ENCODE peak calls at places on chromosomes 2 and 18, in six cellular contexts. G, R, L, D, J and A are unnamed samples.

GRCh38 chr18:56650056-56650455 is 1.1 kb upstream of the WDR7 start:
- DNase-seq in G (no peak), R (no peak), L (no peak), D (peak; percentile 28), J (no peak), A (no peak)

GRCh38 chr2:43519711-43520221 is 76.1 kb downstream of the THADA start:
- DNase-seq in G (peak; percentile 90), R (no peak), L (no peak), D (peak; percentile 68), J (no peak), A (peak; percentile 76)

GRCh38 chr2:23127465-23127864 is 257.5 kb upstream of the KLHL29 start:
- DNase-seq in G (no peak), R (no peak), L (no peak), D (no peak), J (no peak), A (no peak)

GRCh38 chr18:28036481-28036880 is 140.4 kb downstream of the CDH2 start:
- DNase-seq in G (no peak), R (no peak), L (no peak), D (no peak), J (no peak), A (no peak)

GRCh38 chr18:58991127-58991798 is 126.6 kb downstream of the ZNF532 start:
- DNase-seq in G (peak; percentile 74), R (no peak), L (no peak), D (peak; percentile 3), J (no peak), A (peak; percentile 82)

GRCh38 chr2:239344857-239345216 is 56.0 kb downstream of the HDAC4 start:
- DNase-seq in G (no peak), R (no peak), L (no peak), D (no peak), J (no peak), A (no peak)

GRCh38 chr2:47907097-47907781 is 941 bp upstream of the FBXO11 start:
- DNase-seq in G (no peak), R (no peak), L (no peak), D (no peak), J (no peak), A (peak; percentile 7)

GRCh38 chr2:53087282-53087882 is 680.2 kb upstream of the CHAC2 start:
- DNase-seq in G (no peak), R (no peak), L (no peak), D (peak; percentile 53), J (no peak), A (no peak)

GRCh38 chr2:218806346-218806978 is 24.5 kb downstream of the CYP27A1 start:
- DNase-seq in G (no peak), R (no peak), L (no peak), D (peak; percentile 98), J (no peak), A (no peak)

GRCh38 chr2:120390381-120391055 is 44.6 kb downstream of the INHBB start:
- DNase-seq in G (no peak), R (no peak), L (no peak), D (no peak), J (no peak), A (no peak)

GRCh38 chr2:203659650-203660049 is 46.8 kb upstream of the CD28 start:
- DNase-seq in G (no peak), R (no peak), L (no peak), D (no peak), J (no peak), A (no peak)

GRCh38 chr2:69911985-69912563 is 2.8 kb upstream of the MXD1 start:
- DNase-seq in G (peak; percentile 72), R (no peak), L (no peak), D (no peak), J (no peak), A (peak; percentile 80)

GRCh38 chr18:43116699-43117294 is 1.3 kb upstream of the RIT2 start:
- DNase-seq in G (no peak), R (no peak), L (no peak), D (no peak), J (no peak), A (no peak)

GRCh38 chr2:237033536-237034060 is 52.1 kb upstream of the COPS8 start:
- DNase-seq in G (no peak), R (no peak), L (no peak), D (no peak), J (no peak), A (no peak)

GRCh38 chr2:205994344-205994743 is 91.6 kb downstream of the INO80D start:
- DNase-seq in G (no peak), R (no peak), L (no peak), D (no peak), J (no peak), A (no peak)

GRCh38 chr18:3995476-3996102 is 459.5 kb downstream of the DLGAP1 start:
- DNase-seq in G (peak; percentile 69), R (peak; percentile 16), L (peak; percentile 1), D (no peak), J (no peak), A (peak; percentile 87)

GRCh38 chr2:55786286-55786685 is 92.6 kb upstream of the PNPT1 start:
- DNase-seq in G (no peak), R (no peak), L (no peak), D (no peak), J (no peak), A (no peak)

GRCh38 chr18:76941284-76941683 is 118.9 kb downstream of the ZNF236 start:
- DNase-seq in G (no peak), R (no peak), L (no peak), D (no peak), J (no peak), A (no peak)

GRCh38 chr2:149329068-149329467 is 1.3 kb upstream of the LYPD6 start:
- DNase-seq in G (no peak), R (no peak), L (no peak), D (no peak), J (no peak), A (peak; percentile 28)

GRCh38 chr2:45494978-45495293 is 116.1 kb downstream of the SRBD1 start:
- DNase-seq in G (no peak), R (no peak), L (no peak), D (no peak), J (no peak), A (no peak)

GRCh38 chr2:140835079-140835478 is 1295.7 kb downstream of the LRP1B start:
- DNase-seq in G (peak; percentile 5), R (no peak), L (no peak), D (no peak), J (no peak), A (no peak)

GRCh38 chr2:109470121-109470921 is 143.4 kb downstream of the SEPTIN10 start:
- DNase-seq in G (peak; percentile 80), R (no peak), L (no peak), D (peak; percentile 67), J (no peak), A (peak; percentile 53)

GRCh38 chr2:120985997-120986651 is 250.5 kb downstream of the GLI2 start:
- DNase-seq in G (no peak), R (no peak), L (no peak), D (no peak), J (no peak), A (no peak)

GRCh38 chr2:128469203-128469602 is 150.5 kb upstream of the HS6ST1 start:
- DNase-seq in G (no peak), R (no peak), L (no peak), D (no peak), J (no peak), A (peak; percentile 13)

GRCh38 chr2:126866451-126866850 is 32.2 kb upstream of the TEX51 start:
- DNase-seq in G (no peak), R (no peak), L (no peak), D (no peak), J (no peak), A (no peak)

GRCh38 chr18:34929336-34929780 is 111.9 kb upstream of the MAPRE2 start:
- DNase-seq in G (peak; percentile 12), R (no peak), L (no peak), D (peak; percentile 63), J (peak; percentile 33), A (no peak)